ENCODE peak calls at places on chromosomes 3 and 15, in six cellular contexts. E is C1 segment of cervical spinal cord; X is Peyer's patch; U is ovary; L is activated naive CD4-positive, alpha-beta T cell; B is choroid plexus epithelial cell. F is an unnamed sample.

GRCh38 chr15:100650685-100651084 is 48.3 kb downstream of the ASB7 start:
- DNase-seq in E (no peak), U (no peak), L (no peak), X (no peak), B (no peak), F (no peak)

GRCh38 chr15:94312946-94313345 is 81.6 kb downstream of the MCTP2 start:
- DNase-seq in U (no peak), B (no peak), L (no peak), E (no peak), X (no peak), F (no peak)

GRCh38 chr15:33988384-33988783 is 20.1 kb downstream of the CHRM5 start:
- DNase-seq in E (no peak), X (no peak), B (peak), L (no peak), U (no peak), F (no peak)

GRCh38 chr15:29888651-29889050 is 66.4 kb upstream of the TJP1 start:
- DNase-seq in B (peak), L (no peak), E (no peak), X (no peak), U (no peak), F (no peak)

GRCh38 chr3:48409291-48410201 is 20.3 kb downstream of the PLXNB1 start:
- DNase-seq in B (no peak), X (peak), E (no peak), L (no peak), U (peak), F (no peak)

GRCh38 chr3:19107719-19108118 is 40.6 kb upstream of the KCNH8 start:
- DNase-seq in U (no peak), E (no peak), B (no peak), X (no peak), L (no peak), F (no peak)

GRCh38 chr3:64908292-64908691 is 220.5 kb upstream of the ADAMTS9 start:
- DNase-seq in B (no peak), X (no peak), E (no peak), U (no peak), L (no peak), F (no peak)

GRCh38 chr3:99965077-99965476 is 147.4 kb downstream of the CMSS1 start:
- DNase-seq in U (no peak), L (no peak), X (no peak), E (no peak), B (peak), F (no peak)

GRCh38 chr3:170221924-170222646 is at the start of gene PRKCI:
- DNase-seq in X (peak), L (peak), B (peak), E (peak), U (peak), F (peak)

GRCh38 chr3:9955067-9955502 is 2.9 kb upstream of the PRRT3 start:
- DNase-seq in B (peak), U (no peak), L (no peak), X (no peak), E (no peak), F (no peak)

GRCh38 chr3:56915969-56916586 is 114.3 kb upstream of the ARHGEF3 start:
- DNase-seq in B (no peak), E (no peak), L (peak), X (peak), U (no peak), F (no peak)

GRCh38 chr15:92020765-92021164 is 167.3 kb downstream of the SLCO3A1 start:
- DNase-seq in B (no peak), E (no peak), U (no peak), L (no peak), X (no peak), F (no peak)

GRCh38 chr3:15113884-15114283 is 14.9 kb upstream of the RBSN start:
- DNase-seq in U (no peak), E (no peak), L (no peak), X (no peak), B (no peak), F (no peak)

GRCh38 chr3:165254812-165255211 is 58.6 kb upstream of the SLITRK3 start:
- DNase-seq in E (no peak), X (no peak), B (peak), U (no peak), L (no peak), F (no peak)

GRCh38 chr3:190336516-190337189 is 14.4 kb upstream of the CLDN1 start:
- DNase-seq in B (no peak), X (no peak), U (no peak), L (no peak), E (no peak), F (no peak)

GRCh38 chr3:22585504-22585903 is 617.6 kb upstream of the UBE2E2 start:
- DNase-seq in U (no peak), L (no peak), B (peak), X (no peak), E (no peak), F (no peak)

GRCh38 chr15:89435346-89435745 is 61.0 kb downstream of the RHCG start:
- DNase-seq in U (no peak), B (no peak), L (no peak), E (no peak), X (no peak), F (no peak)

GRCh38 chr3:69458798-69459197 is 72.9 kb upstream of the FRMD4B start:
- DNase-seq in E (no peak), U (no peak), L (no peak), B (no peak), X (no peak), F (no peak)

GRCh38 chr15:44584162-44584749 is 47.3 kb downstream of the EIF3J start:
- DNase-seq in E (no peak), B (peak), U (no peak), X (peak), L (no peak), F (no peak)

GRCh38 chr15:27730878-27731277 is 368.2 kb downstream of the OCA2 start:
- DNase-seq in X (no peak), L (no peak), E (no peak), B (no peak), U (no peak), F (no peak)

GRCh38 chr3:15330031-15330596 is 2.3 kb downstream of the SH3BP5 start:
- DNase-seq in B (peak), X (peak), E (no peak), U (peak), L (no peak), F (peak)

GRCh38 chr15:83871808-83872559 is 218.1 kb downstream of the ADAMTSL3 start:
- DNase-seq in B (peak), X (no peak), L (no peak), U (no peak), E (no peak), F (no peak)

GRCh38 chr15:89356634-89357298 is 22.1 kb upstream of the POLG start:
- DNase-seq in E (peak), L (no peak), B (peak), X (no peak), U (no peak), F (no peak)

GRCh38 chr3:12585181-12585580 is 28.3 kb downstream of the MKRN2 start:
- DNase-seq in U (no peak), X (no peak), L (no peak), E (no peak), B (no peak), F (no peak)

GRCh38 chr15:44130778-44131177 is 64.3 kb downstream of the FRMD5 start:
- DNase-seq in X (no peak), U (no peak), B (no peak), E (no peak), L (no peak), F (no peak)

GRCh38 chr3:4580346-4581019 is 87.3 kb downstream of the ITPR1 start:
- DNase-seq in B (no peak), U (peak), E (no peak), L (no peak), X (no peak), F (no peak)

GRCh38 chr3:5138214-5138981 is 16.3 kb downstream of the ARL8B start:
- DNase-seq in U (no peak), L (no peak), E (no peak), X (no peak), B (peak), F (no peak)

GRCh38 chr3:179148446-179149238 is 485 bp downstream of the PIK3CA start:
- DNase-seq in U (peak), B (peak), L (peak), E (peak), X (peak), F (no peak)

GRCh38 chr15:88695046-88695445 is 56.2 kb downstream of the ISG20 start:
- DNase-seq in U (no peak), X (no peak), E (no peak), B (no peak), L (no peak), F (no peak)

GRCh38 chr15:81785181-81785580 is 260.6 kb downstream of the MEX3B start:
- DNase-seq in L (no peak), E (no peak), X (no peak), U (no peak), B (no peak), F (no peak)

GRCh38 chr15:41783272-41783660 is 9.0 kb downstream of the MAPKBP1 start:
- DNase-seq in L (no peak), B (no peak), E (peak), U (no peak), X (no peak), F (no peak)

GRCh38 chr3:157175678-157176077 is 15.7 kb upstream of the CCNL1 start:
- DNase-seq in E (peak), L (no peak), B (peak), U (peak), X (peak), F (no peak)

GRCh38 chr3:30611613-30612421 is 5.4 kb downstream of the TGFBR2 start:
- DNase-seq in L (no peak), B (peak), E (no peak), U (no peak), X (no peak), F (no peak)

GRCh38 chr3:159922861-159923312 is 65.7 kb upstream of the IL12A start:
- DNase-seq in B (no peak), X (peak), L (no peak), E (no peak), U (no peak), F (no peak)

GRCh38 chr3:6216135-6216792 is 644.7 kb upstream of the GRM7 start:
- DNase-seq in E (no peak), X (no peak), B (no peak), U (no peak), L (no peak), F (no peak)

GRCh38 chr3:188241072-188241471 is 87.1 kb downstream of the LPP start:
- DNase-seq in L (no peak), E (no peak), X (no peak), U (no peak), B (peak), F (peak)

GRCh38 chr15:41655716-41656115 is 4.5 kb upstream of the MGA start:
- DNase-seq in L (no peak), E (no peak), U (no peak), X (no peak), B (peak), F (no peak)

GRCh38 chr3:10553586-10554235 is 48.3 kb upstream of the ATP2B2 start:
- DNase-seq in U (no peak), B (no peak), X (no peak), E (peak), L (no peak), F (no peak)

F was measured in brain pericyte.